ENCODE peak calls at places on chromosomes 11 and 22, in six cellular contexts. O, X, L, F, V and Q are unnamed samples.

GRCh38 chr11:28107331-28107725 is 628 bp downstream of the KIF18A start:
- DNase-seq in O (no peak), X (peak), L (no peak), F (peak), V (no peak), Q (no peak)

GRCh38 chr11:79054636-79055035 is 386.2 kb downstream of the TENM4 start:
- DNase-seq in O (no peak), X (no peak), L (no peak), F (peak), V (peak), Q (peak)

GRCh38 chr11:2409026-2409553 is 8.5 kb downstream of the TSSC4 start:
- DNase-seq in O (no peak), X (no peak), L (no peak), F (no peak), V (no peak), Q (no peak)

GRCh38 chr11:67056267-67056639 is 394 bp upstream of the RHOD start:
- DNase-seq in O (no peak), X (no peak), L (no peak), F (no peak), V (no peak), Q (no peak)

GRCh38 chr11:97414801-97415200 is 1025.0 kb downstream of the JRKL start:
- DNase-seq in O (no peak), X (no peak), L (no peak), F (no peak), V (no peak), Q (no peak)

GRCh38 chr11:18010271-18010670 is 2.6 kb downstream of the SERGEF start:
- DNase-seq in O (no peak), X (no peak), L (no peak), F (peak), V (no peak), Q (no peak)

GRCh38 chr22:49046546-49047305 is 780.9 kb downstream of the BRD1 start:
- DNase-seq in O (no peak), X (peak), L (no peak), F (no peak), V (no peak), Q (no peak)

GRCh38 chr11:9868641-9869040 is 204.8 kb downstream of the SWAP70 start:
- DNase-seq in O (no peak), X (no peak), L (no peak), F (no peak), V (no peak), Q (no peak)

GRCh38 chr11:86596861-86597632 is 75.4 kb downstream of the ME3 start:
- DNase-seq in O (no peak), X (peak), L (no peak), F (no peak), V (no peak), Q (no peak)

GRCh38 chr22:46054091-46054877 is 77.3 kb upstream of the WNT7B start:
- DNase-seq in O (peak), X (no peak), L (peak), F (peak), V (no peak), Q (no peak)

GRCh38 chr11:11291432-11292015 is 61.5 kb downstream of the CSNK2A3 start:
- DNase-seq in O (peak), X (no peak), L (no peak), F (no peak), V (no peak), Q (no peak)

GRCh38 chr22:37472418-37473006 is 13.7 kb downstream of the MFNG start:
- DNase-seq in O (no peak), X (peak), L (no peak), F (peak), V (no peak), Q (no peak)

GRCh38 chr11:5596611-5597201 is at the start of gene TRIM6:
- DNase-seq in O (peak), X (no peak), L (no peak), F (peak), V (no peak), Q (no peak)

GRCh38 chr22:43126506-43127165 is 16.1 kb downstream of the BIK start:
- DNase-seq in O (no peak), X (no peak), L (no peak), F (peak), V (peak), Q (no peak)

GRCh38 chr11:96259053-96259837 is 83.8 kb downstream of the MAML2 start:
- DNase-seq in O (no peak), X (no peak), L (no peak), F (peak), V (no peak), Q (peak)

GRCh38 chr11:17369685-17370243 is 18.2 kb downstream of the NCR3LG1 start:
- DNase-seq in O (no peak), X (no peak), L (no peak), F (no peak), V (no peak), Q (no peak)

GRCh38 chr11:74320538-74320937 is 9.1 kb upstream of the P4HA3 start:
- DNase-seq in O (no peak), X (no peak), L (no peak), F (peak), V (no peak), Q (no peak)

GRCh38 chr11:67120456-67120855 is 1.4 kb downstream of the KDM2A start:
- DNase-seq in O (no peak), X (no peak), L (no peak), F (peak), V (no peak), Q (no peak)

GRCh38 chr11:102400603-102401002 is 52.0 kb downstream of the TMEM123 start:
- DNase-seq in O (no peak), X (no peak), L (no peak), F (no peak), V (no peak), Q (no peak)

GRCh38 chr11:33135216-33135615 is 26.1 kb downstream of the CSTF3 start:
- DNase-seq in O (no peak), X (no peak), L (no peak), F (peak), V (peak), Q (no peak)

GRCh38 chr22:47629791-47630655 is 867.6 kb downstream of the TBC1D22A start:
- DNase-seq in O (no peak), X (no peak), L (no peak), F (no peak), V (no peak), Q (no peak)

GRCh38 chr11:110000045-110000502 is 93.1 kb upstream of the ZC3H12C start:
- DNase-seq in O (no peak), X (no peak), L (no peak), F (peak), V (peak), Q (peak)

GRCh38 chr11:36212507-36212906 is 76.7 kb downstream of the COMMD9 start:
- DNase-seq in O (no peak), X (no peak), L (no peak), F (no peak), V (no peak), Q (no peak)

GRCh38 chr11:91435694-91436375 is 788.8 kb upstream of the FAT3 start:
- DNase-seq in O (no peak), X (peak), L (no peak), F (no peak), V (no peak), Q (peak)

GRCh38 chr22:29609139-29609538 is 5.7 kb downstream of the NF2 start:
- DNase-seq in O (no peak), X (peak), L (no peak), F (no peak), V (no peak), Q (no peak)

GRCh38 chr11:65625628-65626342 is 10.2 kb downstream of the PCNX3 start:
- DNase-seq in O (no peak), X (peak), L (peak), F (peak), V (no peak), Q (no peak)
- H3K27ac ChIP-seq in O (no peak), X (no peak), L (no peak), F (no peak), V (no peak), Q (no peak)

GRCh38 chr11:44621784-44622183 is 56.3 kb downstream of the CD82 start:
- DNase-seq in O (no peak), X (no peak), L (no peak), F (no peak), V (no peak), Q (no peak)
- H3K27ac ChIP-seq in O (no peak), X (no peak), L (no peak), F (no peak), V (no peak), Q (no peak)

GRCh38 chr22:17782158-17782557 is 7.9 kb upstream of the BID start:
- DNase-seq in O (no peak), X (no peak), L (no peak), F (no peak), V (no peak), Q (no peak)
- H3K27ac ChIP-seq in O (no peak), X (no peak), L (no peak), F (no peak), V (peak), Q (no peak)

DNA sequence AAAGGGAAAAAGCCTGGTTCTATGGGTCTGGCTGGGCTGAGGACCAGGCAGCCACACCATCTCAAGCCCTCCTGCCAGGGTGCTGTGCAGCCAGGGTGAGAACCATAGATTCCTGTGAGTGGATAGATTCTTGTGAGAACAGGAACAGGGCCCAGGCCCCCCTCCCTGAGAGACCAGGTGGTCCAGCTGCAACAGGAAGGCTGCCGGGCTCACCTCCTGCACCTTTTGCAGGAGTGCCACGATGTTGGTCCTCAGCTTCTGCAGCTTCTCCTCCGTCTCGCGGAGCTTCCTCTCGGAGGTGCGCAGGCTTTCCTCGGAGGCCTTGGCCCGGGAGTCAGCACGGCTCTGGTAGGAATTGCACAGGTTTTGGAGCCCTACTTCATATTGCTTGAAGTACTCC is 40.8 kb downstream of the MORC2 start:
- DNase-seq in O (no peak), X (no peak), L (no peak), F (no peak), V (no peak), Q (no peak)
- H3K27ac ChIP-seq in O (no peak), X (no peak), L (no peak), F (no peak), V (no peak), Q (no peak)

GRCh38 chr22:19559956-19560355 is 35.7 kb upstream of the CLDN5 start:
- DNase-seq in O (peak), X (no peak), L (no peak), F (no peak), V (no peak), Q (no peak)
- H3K27ac ChIP-seq in O (no peak), X (no peak), L (no peak), F (no peak), V (no peak), Q (no peak)